ENCODE peak calls at places on chromosomes 13 and 19, in five cellular contexts. D is K562, W is upper lobe of left lung, H is HepG2, Y is GM12878. I is an unnamed sample.

GRCh38 chr13:92719868-92720267 is 506.7 kb upstream of the GPC6 start:
- ATAC-seq in W (no peak), D (no peak), H (no peak), Y (no peak), I (no peak)

GRCh38 chr13:99051768-99052455 is 74.0 kb upstream of the DOCK9 start:
- ATAC-seq in D (no peak), Y (no peak), W (no peak), H (no peak), I (no peak)

GRCh38 chr13:66994097-66994496 is 236.0 kb downstream of the PCDH9 start:
- ATAC-seq in Y (no peak), D (peak), W (peak), H (peak), I (peak)

GRCh38 chr13:29576581-29576980 is 18.9 kb downstream of the SLC7A1 start:
- ATAC-seq in W (no peak), H (no peak), D (no peak), Y (no peak), I (no peak)

GRCh38 chr13:80030491-80030890 is 310.4 kb downstream of the SPRY2 start:
- ATAC-seq in D (no peak), W (peak), Y (peak), H (no peak), I (no peak)

GRCh38 chr13:30463820-30464495 is 1.8 kb downstream of the HMGB1 start:
- ATAC-seq in W (peak), H (peak), Y (peak), D (no peak), I (peak)

GRCh38 chr19:10018219-10018618 is 4.9 kb downstream of the RDH8 start:
- ATAC-seq in W (no peak), Y (no peak), D (no peak), H (no peak), I (no peak)

GRCh38 chr13:50594276-50594970 is 249.1 kb downstream of the DLEU7 start:
- ATAC-seq in W (no peak), H (peak), D (peak), Y (peak), I (no peak)

GRCh38 chr13:48066310-48066989 is 28.5 kb downstream of the MED4 start:
- ATAC-seq in D (peak), H (peak), Y (peak), W (no peak), I (no peak)

GRCh38 chr19:47107953-47108746 is 5.4 kb downstream of the ZC3H4 start:
- ATAC-seq in D (no peak), H (no peak), W (no peak), Y (no peak), I (no peak)

GRCh38 chr19:50167314-50167721 is 4.2 kb upstream of the IZUMO2 start:
- ATAC-seq in D (no peak), Y (no peak), H (peak), W (peak), I (no peak)

GRCh38 chr19:42762782-42763181 is 2.7 kb downstream of the PSG8 start:
- ATAC-seq in H (no peak), W (no peak), D (no peak), Y (no peak), I (no peak)

GRCh38 chr19:43624933-43625332 is 5.5 kb upstream of the ZNF428 start:
- ATAC-seq in D (peak), H (no peak), W (peak), Y (peak), I (no peak)

GRCh38 chr13:41061914-41062837 is 867 bp downstream of the WBP4 start:
- ATAC-seq in W (peak), H (peak), Y (peak), D (peak), I (peak)

GRCh38 chr13:65913173-65913572 is 1317.0 kb downstream of the PCDH9 start:
- ATAC-seq in H (no peak), D (no peak), W (peak), Y (no peak), I (peak)

GRCh38 chr13:48485447-48485846 is 47.4 kb downstream of the RCBTB2 start:
- ATAC-seq in W (no peak), D (no peak), Y (no peak), H (no peak), I (no peak)

GRCh38 chr13:50125306-50125555 is 110.0 kb downstream of the KCNRG start:
- ATAC-seq in Y (peak), W (peak), H (peak), D (peak), I (peak)

GRCh38 chr13:102100234-102100633 is 301.6 kb downstream of the FGF14 start:
- ATAC-seq in H (no peak), D (no peak), W (no peak), Y (no peak), I (no peak)

GRCh38 chr13:20043207-20043925 is 84.8 kb downstream of the ZMYM2 start:
- ATAC-seq in W (no peak), H (peak), D (no peak), Y (no peak), I (no peak)

GRCh38 chr19:1394252-1395193 is 6.8 kb downstream of the GAMT start:
- ATAC-seq in H (peak), W (no peak), D (peak), Y (no peak), I (peak)

GRCh38 chr13:99218126-99218525 is 17.5 kb downstream of the UBAC2 start:
- ATAC-seq in W (no peak), D (no peak), Y (no peak), H (no peak), I (no peak)

GRCh38 chr19:41862445-41862986 is 2.5 kb downstream of the RPS19 start:
- ATAC-seq in H (no peak), W (no peak), Y (no peak), D (no peak), I (no peak)

GRCh38 chr19:35793381-35794165 is 18.2 kb downstream of the ARHGAP33 start:
- ATAC-seq in D (peak), H (no peak), W (peak), Y (no peak), I (no peak)

GRCh38 chr13:89027694-89028306 is 1356.6 kb downstream of the SLITRK5 start:
- ATAC-seq in D (no peak), Y (peak), W (no peak), H (no peak), I (no peak)

GRCh38 chr13:110616103-110617101 is 1.1 kb downstream of the NAXD start:
- ATAC-seq in W (peak), D (peak), H (peak), Y (peak), I (peak)

GRCh38 chr19:883661-884211 is 9.3 kb downstream of the MED16 start:
- ATAC-seq in Y (no peak), H (no peak), D (no peak), W (peak), I (no peak)

DNA sequence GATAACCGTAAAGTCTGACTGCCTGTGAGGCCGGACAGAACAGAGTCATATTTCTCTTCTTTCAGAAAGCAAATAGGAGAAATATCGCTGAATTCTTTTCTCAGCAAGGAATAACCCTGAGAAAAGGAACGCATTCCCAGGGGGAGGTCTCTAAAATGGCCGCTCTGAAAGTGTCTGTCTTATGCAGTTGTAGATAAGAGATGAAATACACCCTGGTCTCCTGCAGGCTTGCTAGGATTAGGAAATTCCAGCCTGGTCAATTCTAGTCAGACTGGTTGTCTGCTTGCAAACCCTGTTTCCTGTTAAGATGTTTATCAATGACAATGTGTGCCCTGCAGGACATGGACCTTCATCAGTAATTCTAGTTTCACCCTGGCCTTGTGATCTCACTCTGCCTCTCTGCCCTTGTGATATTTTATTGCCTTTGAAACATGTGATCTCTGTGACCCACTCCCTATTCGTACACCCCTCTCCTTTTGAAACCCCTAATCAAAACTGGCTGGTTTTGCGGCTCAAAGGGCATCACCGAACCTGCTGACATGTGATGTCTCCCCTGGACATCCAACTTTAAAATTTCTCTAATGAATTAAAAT is 934.8 kb upstream of the SPRY2 start:
- ATAC-seq in D (no peak), W (no peak), Y (no peak), H (no peak), I (no peak)
- TF ChIP-seq EP300 in D (no peak), W (no peak), Y (no peak), H (no peak), I (no peak)

GRCh38 chr19:40365613-40366401 is 17.3 kb downstream of the PLD3 start:
- ATAC-seq in D (peak), W (peak), H (no peak), Y (peak), I (peak)
- TF ChIP-seq POLR2AphosphoS5 in D (peak), W (no peak), H (no peak), Y (no peak), I (no peak)

GRCh38 chr19:3671680-3672574 is 28.3 kb downstream of the PIP5K1C start:
- ATAC-seq in W (peak), Y (peak), H (no peak), D (peak), I (no peak)
- H3K4me3 ChIP-seq in W (peak), Y (no peak), H (no peak), D (peak), I (peak)

DNA sequence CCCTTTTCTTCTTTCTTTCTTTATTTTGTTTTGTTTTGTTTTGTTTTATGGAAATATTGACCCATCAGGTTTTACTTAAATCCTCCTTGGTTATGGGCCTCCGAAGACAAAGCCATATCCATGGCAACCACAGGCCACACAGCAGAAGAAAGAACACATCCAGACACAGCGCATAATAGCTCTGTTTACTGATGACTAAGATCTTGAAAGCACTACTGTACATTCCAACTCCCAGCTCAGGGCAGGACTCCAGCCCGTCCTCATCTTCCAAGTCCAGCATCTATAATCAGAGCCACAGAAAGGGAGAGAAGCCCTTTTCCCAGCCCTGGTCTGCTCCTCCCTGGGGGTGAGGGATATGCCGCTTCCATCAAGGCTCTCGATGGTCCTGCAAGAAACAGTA is 84.3 kb downstream of the NUFIP1 start:
- ATAC-seq in Y (no peak), W (peak), H (peak), D (no peak), I (peak)
- TF ChIP-seq EP300 in Y (no peak), W (no peak), H (no peak), D (no peak), I (no peak)

GRCh38 chr19:6590458-6591319 is at the start of gene CD70:
- ATAC-seq in H (no peak), D (no peak), Y (peak), W (peak), I (peak)
- TF ChIP-seq POLR2AphosphoS5 in H (no peak), D (no peak), Y (peak), W (no peak), I (no peak)

GRCh38 chr13:112073245-112074138 is 6.5 kb downstream of the SOX1 start:
- ATAC-seq in H (no peak), Y (no peak), D (no peak), W (no peak), I (no peak)
- H3K4me3 ChIP-seq in H (no peak), Y (no peak), D (no peak), W (no peak), I (no peak)

GRCh38 chr13:74974234-74974879 is 507.6 kb downstream of the TBC1D4 start:
- ATAC-seq in D (no peak), H (no peak), W (no peak), Y (no peak), I (no peak)
- TF ChIP-seq EP300 in D (no peak), H (no peak), W (no peak), Y (no peak), I (no peak)

DNA sequence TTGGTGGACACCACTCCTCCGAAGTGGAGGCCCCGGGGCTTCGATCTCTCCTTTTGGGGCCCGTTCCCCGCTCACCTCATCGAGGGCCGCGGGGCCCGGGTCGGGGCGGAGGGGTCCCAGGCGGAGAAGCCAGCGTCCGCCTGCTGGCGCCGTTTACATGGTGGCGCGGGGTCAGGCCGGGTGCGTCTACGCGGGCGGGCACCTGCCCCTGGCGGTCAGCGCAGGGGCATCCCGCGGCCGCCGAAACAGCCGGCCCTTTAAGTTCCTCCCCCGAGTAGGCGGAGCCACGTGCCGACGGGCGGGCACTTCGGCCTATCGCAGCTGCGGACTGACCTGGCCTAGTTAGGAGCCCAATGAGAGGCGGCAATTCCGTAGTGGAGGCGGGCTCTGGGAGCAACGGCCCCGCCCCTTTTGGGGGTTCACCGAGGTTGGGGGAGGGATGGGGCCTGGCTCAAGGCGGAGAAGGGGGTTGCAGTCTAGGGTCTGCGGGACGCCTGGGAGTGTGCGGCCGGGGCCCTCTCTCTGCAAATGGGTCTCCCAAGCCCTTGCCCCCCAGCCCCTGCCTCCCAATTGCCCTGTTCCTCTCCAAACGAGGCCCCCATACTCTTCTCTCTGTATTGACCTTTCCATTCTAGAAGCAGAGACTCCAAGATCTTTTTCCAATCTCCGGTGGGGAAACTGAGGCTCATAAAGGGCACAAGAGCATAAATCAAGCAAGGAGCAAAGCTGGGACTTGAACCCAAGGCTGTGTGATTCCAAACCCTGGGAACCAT is at the start of gene ABHD8:
- ATAC-seq in H (peak), W (peak), Y (peak), D (peak), I (peak)
- TF ChIP-seq POLR2AphosphoS5 in H (peak), W (no peak), Y (no peak), D (no peak), I (peak)

GRCh38 chr19:3465552-3465951 is 14.8 kb downstream of the SMIM24 start:
- ATAC-seq in D (peak), H (no peak), W (no peak), Y (no peak), I (no peak)

GRCh38 chr19:3464797-3465235 is 15.5 kb downstream of the SMIM24 start:
- ATAC-seq in Y (no peak), W (no peak), H (no peak), D (peak), I (no peak)

GRCh38 chr19:3459965-3460582 is 20.3 kb downstream of the SMIM24 start:
- ATAC-seq in H (no peak), W (peak), D (no peak), Y (no peak), I (peak)

GRCh38 chr19:3463959-3464796 is 16.1 kb downstream of the SMIM24 start:
- ATAC-seq in D (no peak), Y (no peak), W (no peak), H (no peak), I (no peak)

DNA sequence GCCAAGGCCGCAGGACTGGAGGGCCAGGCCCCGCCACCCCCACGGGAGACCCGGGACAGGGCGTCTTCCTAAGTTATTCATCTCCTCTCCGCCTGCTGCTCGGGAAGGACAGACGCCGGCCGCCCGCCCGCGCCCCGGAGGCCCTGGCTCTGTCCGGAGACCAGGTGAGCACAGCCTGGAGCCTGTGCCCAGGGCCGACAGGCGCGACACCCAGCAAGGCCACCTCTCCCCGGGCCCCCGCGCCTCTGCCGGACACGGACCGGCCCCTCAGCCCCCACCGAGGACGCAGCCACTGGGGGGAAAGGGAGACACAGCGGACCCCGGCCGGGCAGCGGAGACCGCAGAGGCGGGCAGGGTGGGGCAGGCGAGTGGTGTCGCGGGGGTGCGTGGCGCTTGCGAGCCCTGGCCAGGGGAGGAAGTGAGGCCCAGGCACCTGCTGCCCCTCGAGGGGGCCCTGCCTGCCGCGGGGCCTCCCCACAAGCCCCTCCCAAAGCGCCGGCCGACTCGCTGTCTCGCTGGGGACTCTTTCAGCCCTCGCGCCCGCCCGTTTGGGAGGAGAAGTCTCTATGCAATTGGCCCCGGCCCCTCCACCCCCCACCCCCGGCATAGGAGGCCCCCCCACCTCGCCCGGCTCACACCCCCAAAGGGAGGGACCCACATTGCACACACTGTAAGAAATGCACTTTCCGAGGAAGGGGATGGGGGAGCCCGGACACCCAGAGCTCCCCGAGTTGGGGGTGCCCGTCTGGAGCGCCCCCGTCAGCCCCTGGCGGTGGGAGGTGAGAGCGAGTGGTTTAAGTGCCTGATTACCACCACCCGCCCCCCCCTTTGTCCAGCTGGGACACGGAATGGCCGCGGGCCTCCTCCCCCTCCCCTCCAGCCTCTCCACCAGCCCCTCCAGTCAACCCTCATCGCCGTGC is 17.0 kb downstream of the SMIM24 start:
- ATAC-seq in W (no peak), Y (no peak), D (no peak), H (no peak), I (no peak)
- H3K4me3 ChIP-seq in W (no peak), Y (no peak), D (no peak), H (no peak), I (no peak)

I was measured in gastroesophageal sphincter.